ENCODE peak calls at places on chromosomes 7 and 10, in eight cellular contexts. R, F, H, Q, A, K, V and Y are unnamed samples.

GRCh38 chr10:58859541-58859940 is 316.9 kb upstream of the PHYHIPL start:
- DNase-seq in R (no peak), F (no peak), H (no peak), Q (no peak), A (no peak), K (no peak), V (no peak), Y (no peak)

GRCh38 chr7:105808703-105809590 is 67.5 kb downstream of the ATXN7L1 start:
- DNase-seq in R (peak), F (no peak), H (peak), Q (peak), A (no peak), K (peak), V (no peak), Y (peak)

GRCh38 chr10:86151613-86152012 is 215.0 kb downstream of the GRID1 start:
- DNase-seq in R (no peak), F (no peak), H (no peak), Q (no peak), A (no peak), K (no peak), V (no peak), Y (no peak)

GRCh38 chr10:21978191-21978862 is 25.2 kb downstream of the DNAJC1 start:
- DNase-seq in R (peak), F (peak), H (no peak), Q (peak), A (no peak), K (peak), V (no peak), Y (peak)

GRCh38 chr7:108002726-108003590 is at the start of gene LAMB1:
- DNase-seq in R (peak), F (peak), H (no peak), Q (peak), A (no peak), K (peak), V (no peak), Y (peak)

GRCh38 chr7:1192171-1192676 is 32.2 kb upstream of the ZFAND2A start:
- DNase-seq in R (peak), F (no peak), H (no peak), Q (peak), A (no peak), K (peak), V (peak), Y (peak)

GRCh38 chr10:20957744-20958143 is 60.6 kb upstream of the NEBL start:
- DNase-seq in R (no peak), F (no peak), H (no peak), Q (no peak), A (no peak), K (no peak), V (no peak), Y (no peak)

GRCh38 chr10:34905200-34905927 is 90.3 kb upstream of the PARD3 start:
- DNase-seq in R (no peak), F (peak), H (no peak), Q (no peak), A (no peak), K (no peak), V (no peak), Y (no peak)

GRCh38 chr7:115232041-115232440 is 310.1 kb downstream of the MDFIC start:
- DNase-seq in R (peak), F (no peak), H (no peak), Q (peak), A (no peak), K (no peak), V (no peak), Y (no peak)

GRCh38 chr10:33287112-33287511 is 47.4 kb downstream of the NRP1 start:
- DNase-seq in R (no peak), F (no peak), H (no peak), Q (no peak), A (no peak), K (no peak), V (no peak), Y (no peak)

GRCh38 chr10:58350619-58351323 is 16.0 kb downstream of the UBE2D1 start:
- DNase-seq in R (no peak), F (no peak), H (no peak), Q (peak), A (no peak), K (no peak), V (no peak), Y (no peak)

GRCh38 chr7:71131753-71132520 is at the start of gene GALNT17:
- DNase-seq in R (peak), F (peak), H (no peak), Q (no peak), A (no peak), K (no peak), V (no peak), Y (peak)
- TF ChIP-seq EZH2 in R (no peak), F (no peak), H (peak), Q (no peak), A (no peak), K (no peak), V (no peak), Y (no peak)

GRCh38 chr10:70459061-70459770 is 17.7 kb upstream of the NODAL start:
- DNase-seq in R (no peak), F (peak), H (no peak), Q (no peak), A (no peak), K (no peak), V (no peak), Y (no peak)
- H3K9ac ChIP-seq in R (no peak), F (no peak), H (no peak), Q (no peak), A (peak), K (no peak), V (no peak), Y (no peak)

GRCh38 chr7:77426052-77426404 is 9.9 kb upstream of the GSAP start:
- DNase-seq in R (no peak), F (no peak), H (no peak), Q (no peak), A (no peak), K (peak), V (no peak), Y (no peak)
- H2AFZ ChIP-seq in R (peak), F (no peak), H (peak), Q (peak), A (peak), K (no peak), V (no peak), Y (peak)

DNA sequence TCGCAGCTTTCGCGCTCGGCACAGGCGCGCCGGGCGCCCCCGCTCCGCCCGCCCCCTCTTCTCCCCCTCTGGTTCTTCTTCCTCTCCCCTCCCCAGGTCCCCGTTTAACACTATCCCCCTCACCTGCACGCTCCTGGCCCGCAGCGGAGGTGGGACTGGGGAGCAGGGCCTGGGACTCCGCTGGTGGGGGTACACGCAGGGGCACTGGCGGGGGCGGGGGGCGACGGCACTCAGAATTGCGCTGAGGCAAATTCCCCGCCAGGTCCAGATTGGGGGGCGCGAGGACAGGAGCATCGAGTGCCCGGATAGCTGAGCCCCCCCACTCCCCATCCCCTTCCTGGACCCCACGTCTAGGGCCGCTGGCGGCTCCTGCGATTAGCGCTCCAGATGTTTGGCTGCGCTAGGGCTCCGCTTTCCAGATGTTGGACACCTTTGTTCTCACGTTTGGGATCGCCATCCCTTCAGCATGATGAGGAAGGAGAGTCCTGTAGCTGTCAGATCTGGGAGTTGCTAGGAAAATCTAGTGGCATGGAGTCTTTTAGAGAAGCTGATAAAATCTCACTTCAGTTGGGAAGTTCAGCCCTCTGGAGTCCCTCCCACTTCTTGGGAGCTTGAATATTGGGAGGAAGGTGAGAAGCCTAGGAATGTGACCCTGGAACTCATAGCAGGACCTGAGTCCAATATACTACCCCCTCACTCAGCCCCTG is 31.4 kb upstream of the PAX2 start:
- DNase-seq in R (no peak), F (no peak), H (no peak), Q (no peak), A (no peak), K (no peak), V (no peak), Y (no peak)
- TF ChIP-seq EZH2 in R (no peak), F (peak), H (peak), Q (peak), A (no peak), K (peak), V (no peak), Y (peak)

DNA sequence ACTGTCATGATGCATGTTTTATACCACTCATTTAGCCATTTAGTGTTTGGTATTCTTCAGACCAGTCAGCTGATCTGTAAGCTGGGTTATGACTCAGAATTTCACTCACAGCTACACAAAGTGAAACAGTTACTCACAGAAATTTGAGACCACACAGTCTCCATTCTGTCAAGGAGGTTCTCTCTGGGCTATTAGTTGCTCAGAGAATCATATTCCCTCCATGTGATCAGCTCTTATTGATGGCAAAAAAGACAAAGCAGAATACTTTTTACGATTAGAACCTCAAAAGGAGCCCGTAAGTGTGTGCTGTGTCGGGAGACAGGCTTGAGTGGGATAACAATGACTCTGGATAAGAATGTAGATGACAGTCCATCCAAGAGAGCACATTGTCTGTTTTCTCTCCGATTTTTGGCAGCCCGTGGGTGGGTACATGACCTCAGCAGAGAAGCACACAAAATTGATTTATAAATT is 277.6 kb upstream of the SORCS1 start:
- DNase-seq in R (peak), F (no peak), H (no peak), Q (peak), A (no peak), K (peak), V (no peak), Y (peak)
- H3K9ac ChIP-seq in R (no peak), F (no peak), H (no peak), Q (no peak), A (no peak), K (no peak), V (no peak), Y (no peak)

GRCh38 chr10:78556700-78557432 is 511.9 kb upstream of the ZMIZ1 start:
- DNase-seq in R (no peak), F (no peak), H (no peak), Q (no peak), A (no peak), K (no peak), V (no peak), Y (no peak)
- H2AFZ ChIP-seq in R (no peak), F (no peak), H (no peak), Q (no peak), A (no peak), K (no peak), V (no peak), Y (no peak)